ENCODE peak calls at places on chromosomes 2 and 18, in nine cellular contexts. C, R, K, Q, T, V, F, P and I are unnamed samples.

GRCh38 chr2:59733970-59734369 is 819.5 kb downstream of the BCL11A start:
- DNase-seq in V (no peak), T (no peak), C (no peak), Q (no peak), F (no peak), P (no peak), R (no peak), K (no peak), I (no peak)

GRCh38 chr2:127117603-127118002 is 10.6 kb upstream of the BIN1 start:
- DNase-seq in C (no peak), P (no peak), Q (no peak), F (no peak), V (no peak), T (no peak), R (no peak), K (no peak), I (no peak)

GRCh38 chr18:46916551-46917107 is 678 bp downstream of the PIAS2 start:
- DNase-seq in P (no peak), V (peak), K (peak), R (no peak), Q (peak), C (no peak), F (peak), T (no peak), I (no peak)

GRCh38 chr2:1136807-1137663 is 186.4 kb downstream of the SNTG2 start:
- DNase-seq in V (no peak), T (no peak), F (no peak), K (no peak), P (no peak), Q (no peak), C (no peak), R (no peak), I (no peak)

GRCh38 chr2:101796825-101797600 is 99.5 kb downstream of the MAP4K4 start:
- DNase-seq in C (no peak), T (no peak), K (no peak), F (no peak), V (no peak), Q (no peak), R (no peak), P (no peak), I (no peak)

GRCh38 chr2:30711646-30712085 is 95.6 kb downstream of the CAPN13 start:
- DNase-seq in R (peak), F (peak), P (peak), T (peak), V (peak), K (peak), C (peak), Q (peak), I (peak)

GRCh38 chr18:80023173-80023572 is 11.1 kb upstream of the RBFA start:
- DNase-seq in R (no peak), F (no peak), C (peak), Q (no peak), T (peak), V (no peak), K (no peak), P (no peak), I (no peak)

GRCh38 chr18:62183578-62184195 is 3.2 kb downstream of the PIGN start:
- DNase-seq in C (peak), K (peak), T (peak), Q (no peak), F (peak), R (peak), P (peak), V (no peak), I (peak)

GRCh38 chr2:213147550-213147949 is 3.9 kb downstream of the IKZF2 start:
- DNase-seq in C (no peak), P (no peak), V (peak), K (peak), T (no peak), R (no peak), Q (no peak), F (no peak), I (no peak)

GRCh38 chr2:199144546-199144945 is 313.2 kb downstream of the SATB2 start:
- DNase-seq in F (no peak), T (no peak), P (no peak), K (no peak), Q (no peak), V (no peak), C (no peak), R (no peak), I (no peak)

GRCh38 chr2:71743995-71744675 is 290.8 kb downstream of the DYSF start:
- DNase-seq in Q (no peak), K (peak), R (no peak), F (no peak), V (no peak), C (no peak), T (no peak), P (no peak), I (no peak)

GRCh38 chr2:196262606-196263005 is 91.2 kb upstream of the STK17B start:
- DNase-seq in R (no peak), P (no peak), K (no peak), Q (no peak), F (no peak), T (no peak), V (no peak), C (no peak), I (no peak)

GRCh38 chr2:191688934-191689695 is 11.2 kb downstream of the NABP1 start:
- DNase-seq in P (no peak), R (no peak), V (no peak), Q (no peak), C (peak), T (no peak), K (peak), F (peak), I (no peak)

GRCh38 chr18:10205136-10205535 is 249.3 kb upstream of the APCDD1 start:
- DNase-seq in Q (no peak), C (no peak), P (peak), K (no peak), T (no peak), F (no peak), R (no peak), V (no peak), I (no peak)

GRCh38 chr2:134212726-134213125 is 41.1 kb upstream of the MGAT5 start:
- DNase-seq in F (no peak), P (no peak), V (no peak), T (no peak), K (no peak), C (no peak), Q (no peak), R (no peak), I (no peak)

GRCh38 chr18:79866889-79867574 is 69.3 kb downstream of the KCNG2 start:
- DNase-seq in T (no peak), Q (no peak), V (no peak), R (no peak), K (peak), C (no peak), P (no peak), F (no peak), I (no peak)